ENCODE peak calls at places on chromosomes 4 and X, in six cellular contexts. One of them, this sample, is unnamed.
A peak's percentile ranks its signal among the peaks of the same experiment; 100 is the strongest.

GRCh38 chr4:182236186-182236585 is 7.0 kb upstream of the TENM3 start:
- DNase-seq in HCT116: no peak
- DNase-seq in HepG2: no peak
- DNase-seq in GM12878: no peak
- DNase-seq in K562: no peak
- DNase-seq in H1: no peak
- DNase-seq in this sample: no peak

GRCh38 chr4:113026556-113026955 is 22.9 kb upstream of the ANK2 start:
- DNase-seq in HCT116: no peak
- DNase-seq in HepG2: no peak
- DNase-seq in GM12878: no peak
- DNase-seq in K562: no peak
- DNase-seq in H1: no peak
- DNase-seq in this sample: no peak

GRCh38 chrX:70446380-70447350 is 2.0 kb downstream of the DLG3 start:
- DNase-seq in HCT116: no peak
- DNase-seq in HepG2: no peak
- DNase-seq in GM12878: no peak
- DNase-seq in K562: no peak
- DNase-seq in H1: no peak
- DNase-seq in this sample: no peak

GRCh38 chrX:123920065-123920785 is 41.3 kb upstream of the STAG2 start:
- DNase-seq in HCT116: no peak
- DNase-seq in HepG2: no peak
- DNase-seq in GM12878: no peak
- DNase-seq in K562: no peak
- DNase-seq in H1: no peak
- DNase-seq in this sample: no peak

GRCh38 chr4:141352775-141353544 is 132.3 kb downstream of the ZNF330 start:
- DNase-seq in HCT116: no peak
- DNase-seq in HepG2: no peak
- DNase-seq in GM12878: no peak
- DNase-seq in K562: no peak
- DNase-seq in H1: no peak
- DNase-seq in this sample: no peak

GRCh38 chrX:153474718-153475117 is 4.3 kb upstream of the HAUS7 start:
- DNase-seq in HCT116: no peak
- DNase-seq in HepG2: no peak
- DNase-seq in GM12878: no peak
- DNase-seq in K562: peak; percentile 73
- DNase-seq in H1: no peak
- DNase-seq in this sample: no peak

GRCh38 chr4:112517067-112517588 is 1.1 kb upstream of the NEUROG2 start:
- DNase-seq in HCT116: no peak
- DNase-seq in HepG2: no peak
- DNase-seq in GM12878: peak; percentile 65
- DNase-seq in K562: no peak
- DNase-seq in H1: peak; percentile 77
- DNase-seq in this sample: no peak

GRCh38 chr4:76641351-76641750 is 206.3 kb downstream of the SHROOM3 start:
- DNase-seq in HCT116: no peak
- DNase-seq in HepG2: no peak
- DNase-seq in GM12878: no peak
- DNase-seq in K562: no peak
- DNase-seq in H1: no peak
- DNase-seq in this sample: no peak

GRCh38 chrX:2708016-2708415 is 16.9 kb downstream of the CD99 start:
- DNase-seq in HCT116: no peak
- DNase-seq in HepG2: no peak
- DNase-seq in GM12878: no peak
- DNase-seq in K562: no peak
- DNase-seq in H1: no peak
- DNase-seq in this sample: no peak

GRCh38 chr4:113222431-113222979 is 173.1 kb downstream of the ANK2 start:
- DNase-seq in HCT116: no peak
- DNase-seq in HepG2: no peak
- DNase-seq in GM12878: no peak
- DNase-seq in K562: no peak
- DNase-seq in H1: no peak
- DNase-seq in this sample: no peak

GRCh38 chrX:133859860-133860259 is 125.5 kb downstream of the GPC3 start:
- DNase-seq in HCT116: no peak
- DNase-seq in HepG2: no peak
- DNase-seq in GM12878: no peak
- DNase-seq in K562: no peak
- DNase-seq in H1: no peak
- DNase-seq in this sample: no peak

GRCh38 chr4:15336410-15337184 is 91.2 kb upstream of the C1QTNF7 start:
- DNase-seq in HCT116: no peak
- DNase-seq in HepG2: no peak
- DNase-seq in GM12878: no peak
- DNase-seq in K562: no peak
- DNase-seq in H1: no peak
- DNase-seq in this sample: peak; percentile 51

GRCh38 chr4:70844180-70844579 is 4.5 kb upstream of the GRSF1 start:
- DNase-seq in HCT116: no peak
- DNase-seq in HepG2: no peak
- DNase-seq in GM12878: peak; percentile 45
- DNase-seq in K562: no peak
- DNase-seq in H1: no peak
- DNase-seq in this sample: no peak

GRCh38 chr4:151035321-151035720 is 20.2 kb upstream of the LRBA start:
- DNase-seq in HCT116: no peak
- DNase-seq in HepG2: peak; percentile 41
- DNase-seq in GM12878: no peak
- DNase-seq in K562: no peak
- DNase-seq in H1: no peak
- DNase-seq in this sample: no peak

GRCh38 chr4:149987330-149987751 is 90.9 kb upstream of the DCLK2 start:
- DNase-seq in HCT116: no peak
- DNase-seq in HepG2: no peak
- DNase-seq in GM12878: no peak
- DNase-seq in K562: no peak
- DNase-seq in H1: no peak
- DNase-seq in this sample: no peak

GRCh38 chr4:104491396-104491821 is 3.3 kb downstream of the CXXC4 start:
- DNase-seq in HCT116: no peak
- DNase-seq in HepG2: no peak
- DNase-seq in GM12878: no peak
- DNase-seq in K562: peak; percentile 49
- DNase-seq in H1: peak; percentile 68
- DNase-seq in this sample: no peak

GRCh38 chrX:83469551-83469950 is 38.5 kb upstream of the POU3F4 start:
- DNase-seq in HCT116: no peak
- DNase-seq in HepG2: peak; percentile 6
- DNase-seq in GM12878: no peak
- DNase-seq in K562: peak; percentile 2
- DNase-seq in H1: peak; percentile 46
- DNase-seq in this sample: peak; percentile 27

GRCh38 chr4:23163649-23164436 is 471.1 kb downstream of the GBA3 start:
- DNase-seq in HCT116: no peak
- DNase-seq in HepG2: no peak
- DNase-seq in GM12878: no peak
- DNase-seq in K562: no peak
- DNase-seq in H1: no peak
- DNase-seq in this sample: peak; percentile 18

GRCh38 chr4:145285928-145286327 is 105.5 kb upstream of the OTUD4 start:
- DNase-seq in HCT116: no peak
- DNase-seq in HepG2: no peak
- DNase-seq in GM12878: no peak
- DNase-seq in K562: no peak
- DNase-seq in H1: no peak
- DNase-seq in this sample: no peak

GRCh38 chr4:40264995-40265909 is 68.4 kb downstream of the RHOH start:
- DNase-seq in HCT116: no peak
- DNase-seq in HepG2: no peak
- DNase-seq in GM12878: no peak
- DNase-seq in K562: peak; percentile 71
- DNase-seq in H1: no peak
- DNase-seq in this sample: no peak

GRCh38 chr4:105828074-105828473 is 67.2 kb upstream of the NPNT start:
- DNase-seq in HCT116: no peak
- DNase-seq in HepG2: no peak
- DNase-seq in GM12878: no peak
- DNase-seq in K562: no peak
- DNase-seq in H1: no peak
- DNase-seq in this sample: no peak

GRCh38 chrX:133249659-133250058 is 31.5 kb upstream of the TFDP3 start:
- DNase-seq in HCT116: no peak
- DNase-seq in HepG2: no peak
- DNase-seq in GM12878: no peak
- DNase-seq in K562: no peak
- DNase-seq in H1: no peak
- DNase-seq in this sample: no peak

GRCh38 chr4:184039963-184040383 is 134.9 kb downstream of the STOX2 start:
- DNase-seq in HCT116: no peak
- DNase-seq in HepG2: no peak
- DNase-seq in GM12878: no peak
- DNase-seq in K562: no peak
- DNase-seq in H1: peak; percentile 58
- DNase-seq in this sample: no peak

GRCh38 chr4:53775381-53775780 is 184.1 kb upstream of the LNX1 start:
- DNase-seq in HCT116: no peak
- DNase-seq in HepG2: no peak
- DNase-seq in GM12878: no peak
- DNase-seq in K562: no peak
- DNase-seq in H1: no peak
- DNase-seq in this sample: no peak

GRCh38 chr4:40579983-40580382 is 49.7 kb downstream of the RBM47 start:
- DNase-seq in HCT116: no peak
- DNase-seq in HepG2: no peak
- DNase-seq in GM12878: no peak
- DNase-seq in K562: no peak
- DNase-seq in H1: no peak
- DNase-seq in this sample: no peak

GRCh38 chrX:106987488-106987887 is 12.5 kb downstream of the MORC4 start:
- DNase-seq in HCT116: no peak
- DNase-seq in HepG2: no peak
- DNase-seq in GM12878: no peak
- DNase-seq in K562: no peak
- DNase-seq in H1: no peak
- DNase-seq in this sample: no peak

GRCh38 chr4:139552908-139553307 is 3.1 kb downstream of the SETD7 start:
- DNase-seq in HCT116: no peak
- DNase-seq in HepG2: no peak
- DNase-seq in GM12878: no peak
- DNase-seq in K562: no peak
- DNase-seq in H1: no peak
- DNase-seq in this sample: no peak

GRCh38 chr4:83251074-83251835 is 33.3 kb downstream of the COQ2 start:
- DNase-seq in HCT116: no peak
- DNase-seq in HepG2: no peak
- DNase-seq in GM12878: no peak
- DNase-seq in K562: no peak
- DNase-seq in H1: no peak
- DNase-seq in this sample: no peak

GRCh38 chrX:37405954-37406353 is 56.8 kb downstream of the PRRG1 start:
- DNase-seq in HCT116: no peak
- DNase-seq in HepG2: no peak
- DNase-seq in GM12878: no peak
- DNase-seq in K562: no peak
- DNase-seq in H1: no peak
- DNase-seq in this sample: no peak

GRCh38 chr4:81651500-81651899 is 179.8 kb upstream of the RASGEF1B start:
- DNase-seq in HCT116: no peak
- DNase-seq in HepG2: no peak
- DNase-seq in GM12878: no peak
- DNase-seq in K562: no peak
- DNase-seq in H1: no peak
- DNase-seq in this sample: no peak

GRCh38 chr4:151518359-151518758 is 109.4 kb downstream of the FHIP1A start:
- DNase-seq in HCT116: no peak
- DNase-seq in HepG2: no peak
- DNase-seq in GM12878: no peak
- DNase-seq in K562: no peak
- DNase-seq in H1: no peak
- DNase-seq in this sample: no peak

GRCh38 chr4:57291911-57292310 is 181.7 kb upstream of the IGFBP7 start:
- DNase-seq in HCT116: no peak
- DNase-seq in HepG2: no peak
- DNase-seq in GM12878: no peak
- DNase-seq in K562: no peak
- DNase-seq in H1: no peak
- DNase-seq in this sample: no peak
- TF ChIP-seq YY1 in HCT116: no peak
- TF ChIP-seq YY1 in HepG2: no peak
- TF ChIP-seq YY1 in GM12878: no peak
- TF ChIP-seq YY1 in K562: no peak
- TF ChIP-seq YY1 in H1: no peak
- TF ChIP-seq YY1 in this sample: no peak

DNA sequence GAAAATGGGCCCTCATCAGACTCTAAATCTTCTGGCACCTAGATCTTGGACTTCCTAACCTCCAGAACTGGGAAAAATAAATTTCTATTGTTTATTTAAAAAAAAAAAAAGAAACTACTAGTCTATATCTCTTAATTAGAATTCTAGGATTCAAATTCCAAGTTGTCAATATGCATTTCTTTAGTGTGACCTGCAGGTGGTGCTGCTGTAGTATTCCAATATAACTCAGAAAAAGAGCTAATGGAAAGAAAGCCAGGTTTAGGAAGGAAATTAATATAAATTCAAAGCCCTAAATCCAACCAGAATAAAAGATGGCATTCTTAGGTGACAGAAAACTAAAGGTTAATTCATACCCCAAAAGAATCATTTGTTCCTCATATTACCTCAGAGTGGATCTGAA is 80.0 kb upstream of the NALF2 start:
- DNase-seq in HCT116: peak; percentile 2
- DNase-seq in HepG2: peak; percentile 4
- DNase-seq in GM12878: no peak
- DNase-seq in K562: peak; percentile 10
- DNase-seq in H1: no peak
- DNase-seq in this sample: no peak
- TF ChIP-seq ZNF274 in HCT116: no peak
- TF ChIP-seq ZNF274 in HepG2: no peak
- TF ChIP-seq ZNF274 in GM12878: no peak
- TF ChIP-seq ZNF274 in K562: no peak
- TF ChIP-seq ZNF274 in H1: no peak
- TF ChIP-seq ZNF274 in this sample: no peak

GRCh38 chr4:55574252-55574651 is 17.8 kb downstream of the PDCL2 start:
- DNase-seq in HCT116: no peak
- DNase-seq in HepG2: no peak
- DNase-seq in GM12878: no peak
- DNase-seq in K562: no peak
- DNase-seq in H1: no peak
- DNase-seq in this sample: no peak
- H3K9me3 ChIP-seq in HCT116: peaks cover 5% of the 10 kb centered on the region
- H3K9me3 ChIP-seq in HepG2: peaks cover 11% of the 10 kb centered on the region
- H3K9me3 ChIP-seq in GM12878: no peaks in the 10 kb centered on the region
- H3K9me3 ChIP-seq in K562: peaks cover 2% of the 10 kb centered on the region
- H3K9me3 ChIP-seq in H1: peaks cover 13% of the 10 kb centered on the region
- H3K9me3 ChIP-seq in this sample: peaks cover 37% of the 10 kb centered on the region

DNA sequence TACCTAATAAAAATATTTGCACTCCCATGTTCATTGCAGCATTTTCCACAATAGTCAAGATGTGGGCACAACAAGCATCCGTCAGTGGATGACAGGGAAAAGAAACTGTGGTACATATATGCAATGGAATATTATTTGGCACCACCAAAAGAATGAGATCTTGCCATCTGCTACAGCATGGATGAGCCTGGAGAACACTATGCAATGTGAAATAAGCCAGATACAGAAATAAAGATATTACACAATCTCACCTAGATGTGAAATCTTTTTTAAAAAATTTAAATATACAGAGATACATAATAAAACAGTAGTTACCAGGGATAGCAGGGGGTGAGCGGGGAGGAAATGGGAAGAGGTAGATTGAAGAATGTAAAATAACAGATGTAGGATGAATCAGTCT is 44.8 kb downstream of the LDB2 start:
- DNase-seq in HCT116: no peak
- DNase-seq in HepG2: no peak
- DNase-seq in GM12878: no peak
- DNase-seq in K562: no peak
- DNase-seq in H1: no peak
- DNase-seq in this sample: no peak
- TF ChIP-seq YY1 in HCT116: no peak
- TF ChIP-seq YY1 in HepG2: no peak
- TF ChIP-seq YY1 in GM12878: no peak
- TF ChIP-seq YY1 in K562: no peak
- TF ChIP-seq YY1 in H1: no peak
- TF ChIP-seq YY1 in this sample: no peak

This sample was measured in NT2/D1.